ENCODE peak calls at places on chromosomes 4 and X, in eight cellular contexts. Z, M, I, H, K, N, A and L are unnamed samples.

GRCh38 chrX:131704136-131704695 is 160.3 kb downstream of the OR13H1 start:
- DNase-seq in Z (peak), M (no peak), I (peak), H (peak), K (no peak), N (no peak), A (no peak), L (no peak)

GRCh38 chrX:48761674-48762471 is at the start of gene GLOD5:
- DNase-seq in Z (no peak), M (peak), I (no peak), H (no peak), K (peak), N (peak), A (no peak), L (no peak)

GRCh38 chrX:115559672-115560071 is 1.3 kb upstream of the PLS3 start:
- DNase-seq in Z (no peak), M (no peak), I (no peak), H (no peak), K (no peak), N (no peak), A (no peak), L (no peak)

GRCh38 chr4:78532046-78532445 is 19.5 kb upstream of the ANXA3 start:
- DNase-seq in Z (no peak), M (no peak), I (no peak), H (no peak), K (no peak), N (no peak), A (no peak), L (no peak)

GRCh38 chr4:90718926-90719325 is 591.7 kb downstream of the CCSER1 start:
- DNase-seq in Z (no peak), M (no peak), I (no peak), H (no peak), K (no peak), N (peak), A (no peak), L (no peak)

GRCh38 chr4:71540749-71541269 is 202.0 kb downstream of the SLC4A4 start:
- DNase-seq in Z (no peak), M (no peak), I (no peak), H (no peak), K (no peak), N (no peak), A (no peak), L (no peak)

GRCh38 chrX:11688201-11688600 is 22.5 kb upstream of the ARHGAP6 start:
- DNase-seq in Z (no peak), M (no peak), I (no peak), H (no peak), K (no peak), N (no peak), A (no peak), L (no peak)

GRCh38 chrX:52574416-52575275 is 57.8 kb upstream of the XAGE1B start:
- DNase-seq in Z (peak), M (peak), I (peak), H (no peak), K (peak), N (peak), A (no peak), L (no peak)

GRCh38 chr4:140300271-140300970 is 73.0 kb upstream of the SCOC start:
- DNase-seq in Z (peak), M (no peak), I (no peak), H (no peak), K (peak), N (no peak), A (no peak), L (no peak)

GRCh38 chr4:158090323-158090722 is 82.5 kb downstream of the GASK1B start:
- DNase-seq in Z (peak), M (no peak), I (no peak), H (no peak), K (no peak), N (no peak), A (no peak), L (no peak)

GRCh38 chr4:109016200-109016599 is 253.3 kb upstream of the ETNPPL start:
- DNase-seq in Z (no peak), M (no peak), I (no peak), H (no peak), K (no peak), N (no peak), A (no peak), L (no peak)

GRCh38 chr4:154984616-154985015 is 203.5 kb downstream of the RBM46 start:
- DNase-seq in Z (no peak), M (no peak), I (no peak), H (no peak), K (no peak), N (no peak), A (no peak), L (no peak)

GRCh38 chr4:67535280-67535840 is 9.9 kb downstream of the CENPC start:
- DNase-seq in Z (no peak), M (no peak), I (no peak), H (no peak), K (no peak), N (no peak), A (no peak), L (no peak)

GRCh38 chr4:152309418-152309817 is 226.5 kb downstream of the FBXW7 start:
- DNase-seq in Z (no peak), M (no peak), I (no peak), H (no peak), K (no peak), N (no peak), A (no peak), L (no peak)

GRCh38 chr4:146095091-146095690 is 80.3 kb upstream of the LSM6 start:
- DNase-seq in Z (peak), M (no peak), I (no peak), H (peak), K (peak), N (no peak), A (peak), L (no peak)

GRCh38 chr4:158805628-158806471 is 37.0 kb downstream of the FNIP2 start:
- DNase-seq in Z (no peak), M (no peak), I (no peak), H (no peak), K (no peak), N (peak), A (peak), L (peak)

GRCh38 chr4:80270321-80270720 is 3.9 kb downstream of the FGF5 start:
- DNase-seq in Z (no peak), M (no peak), I (no peak), H (no peak), K (no peak), N (no peak), A (no peak), L (no peak)

GRCh38 chr4:149914521-149915115 is 99.0 kb upstream of the IQCM start:
- DNase-seq in Z (peak), M (peak), I (peak), H (peak), K (peak), N (peak), A (no peak), L (peak)

GRCh38 chrX:133190877-133191738 is 27.0 kb downstream of the TFDP3 start:
- DNase-seq in Z (no peak), M (no peak), I (no peak), H (no peak), K (no peak), N (peak), A (no peak), L (no peak)

GRCh38 chr4:4762909-4763814 is 96.3 kb upstream of the MSX1 start:
- DNase-seq in Z (peak), M (no peak), I (peak), H (no peak), K (peak), N (no peak), A (no peak), L (no peak)

GRCh38 chrX:72125331-72126047 is 6.2 kb downstream of the RTL5 start:
- DNase-seq in Z (no peak), M (no peak), I (no peak), H (no peak), K (no peak), N (no peak), A (no peak), L (no peak)

GRCh38 chrX:135688137-135688536 is 25.3 kb upstream of the CT45A1 start:
- DNase-seq in Z (no peak), M (no peak), I (no peak), H (no peak), K (no peak), N (peak), A (no peak), L (no peak)

GRCh38 chr4:118797558-118798142 is 38.3 kb downstream of the SEC24D start:
- DNase-seq in Z (peak), M (no peak), I (no peak), H (no peak), K (no peak), N (no peak), A (no peak), L (no peak)

GRCh38 chr4:177155454-177155853 is 154.2 kb upstream of the NEIL3 start:
- DNase-seq in Z (no peak), M (no peak), I (no peak), H (no peak), K (no peak), N (no peak), A (no peak), L (no peak)

GRCh38 chr4:1247811-1248261 is 1.1 kb downstream of the CTBP1 start:
- DNase-seq in Z (no peak), M (no peak), I (no peak), H (no peak), K (peak), N (no peak), A (no peak), L (no peak)

GRCh38 chr4:1248262-1249147 is at the start of gene CTBP1:
- DNase-seq in Z (peak), M (peak), I (peak), H (peak), K (peak), N (peak), A (peak), L (peak)

GRCh38 chr4:1249731-1250526 is 999 bp upstream of the CTBP1 start:
- DNase-seq in Z (no peak), M (peak), I (peak), H (no peak), K (peak), N (no peak), A (peak), L (no peak)

GRCh38 chr4:1250527-1250812 is 1.5 kb upstream of the CTBP1 start:
- DNase-seq in Z (no peak), M (no peak), I (no peak), H (no peak), K (no peak), N (no peak), A (no peak), L (no peak)

GRCh38 chr4:1249148-1249730 is 309 bp upstream of the CTBP1 start:
- DNase-seq in Z (peak), M (peak), I (peak), H (peak), K (peak), N (peak), A (peak), L (peak)
- TF ChIP-seq CTCF in Z (no peak), M (no peak), I (peak), H (no peak), K (no peak), N (no peak), A (no peak), L (no peak)

GRCh38 chr4:24547979-24548378 is 36.4 kb downstream of the DHX15 start:
- DNase-seq in Z (no peak), M (no peak), I (no peak), H (no peak), K (no peak), N (no peak), A (no peak), L (no peak)
- TF ChIP-seq CTCF in Z (no peak), M (no peak), I (no peak), H (no peak), K (no peak), N (no peak), A (no peak), L (no peak)

GRCh38 chrX:27918799-27919198 is 62.5 kb downstream of the DCAF8L1 start:
- DNase-seq in Z (peak), M (peak), I (no peak), H (no peak), K (no peak), N (peak), A (no peak), L (no peak)
- TF ChIP-seq CTCF in Z (peak), M (peak), I (no peak), H (no peak), K (no peak), N (no peak), A (no peak), L (peak)

GRCh38 chrX:7132335-7133035 is 15.0 kb upstream of the STS start:
- DNase-seq in Z (peak), M (peak), I (no peak), H (peak), K (peak), N (peak), A (no peak), L (no peak)
- TF ChIP-seq CTCF in Z (peak), M (peak), I (peak), H (peak), K (no peak), N (no peak), A (no peak), L (peak)

GRCh38 chr4:85423414-85423813 is 51.5 kb upstream of the ARHGAP24 start:
- DNase-seq in Z (no peak), M (no peak), I (no peak), H (no peak), K (no peak), N (no peak), A (no peak), L (no peak)

GRCh38 chr4:85430697-85431096 is 44.3 kb upstream of the ARHGAP24 start:
- DNase-seq in Z (no peak), M (no peak), I (no peak), H (no peak), K (no peak), N (no peak), A (no peak), L (no peak)

GRCh38 chr4:85426366-85426765 is 48.6 kb upstream of the ARHGAP24 start:
- DNase-seq in Z (no peak), M (no peak), I (no peak), H (peak), K (no peak), N (no peak), A (no peak), L (no peak)

GRCh38 chr4:85430226-85430625 is 44.7 kb upstream of the ARHGAP24 start:
- DNase-seq in Z (no peak), M (no peak), I (no peak), H (no peak), K (no peak), N (no peak), A (no peak), L (no peak)

DNA sequence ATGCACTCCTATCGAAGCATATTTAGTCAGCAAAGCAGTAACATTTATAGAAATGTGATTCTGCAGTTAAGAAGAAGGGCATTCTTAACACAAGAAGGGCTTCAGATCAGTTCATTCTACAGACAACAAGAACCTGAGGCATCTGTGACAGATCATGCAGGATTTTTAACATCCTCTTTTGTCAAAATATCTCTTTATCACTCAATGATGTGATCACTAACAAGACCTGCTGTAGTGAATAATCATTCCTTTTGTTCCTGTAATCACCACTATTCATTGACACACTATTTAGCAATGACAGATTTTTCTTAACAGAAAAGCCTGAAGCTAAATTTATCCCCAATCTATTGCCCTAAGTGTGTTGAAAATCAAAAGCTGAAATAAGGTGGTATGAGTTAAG is 47.8 kb upstream of the ARHGAP24 start:
- DNase-seq in Z (no peak), M (no peak), I (no peak), H (no peak), K (no peak), N (no peak), A (no peak), L (no peak)
- TF ChIP-seq CTCF in Z (no peak), M (no peak), I (no peak), H (no peak), K (no peak), N (no peak), A (no peak), L (no peak)

GRCh38 chr4:170134821-170135220 is 45.1 kb upstream of the AADAT start:
- DNase-seq in Z (no peak), M (no peak), I (no peak), H (no peak), K (no peak), N (no peak), A (no peak), L (no peak)
- TF ChIP-seq CTCF in Z (no peak), M (no peak), I (no peak), H (no peak), K (no peak), N (no peak), A (no peak), L (no peak)

DNA sequence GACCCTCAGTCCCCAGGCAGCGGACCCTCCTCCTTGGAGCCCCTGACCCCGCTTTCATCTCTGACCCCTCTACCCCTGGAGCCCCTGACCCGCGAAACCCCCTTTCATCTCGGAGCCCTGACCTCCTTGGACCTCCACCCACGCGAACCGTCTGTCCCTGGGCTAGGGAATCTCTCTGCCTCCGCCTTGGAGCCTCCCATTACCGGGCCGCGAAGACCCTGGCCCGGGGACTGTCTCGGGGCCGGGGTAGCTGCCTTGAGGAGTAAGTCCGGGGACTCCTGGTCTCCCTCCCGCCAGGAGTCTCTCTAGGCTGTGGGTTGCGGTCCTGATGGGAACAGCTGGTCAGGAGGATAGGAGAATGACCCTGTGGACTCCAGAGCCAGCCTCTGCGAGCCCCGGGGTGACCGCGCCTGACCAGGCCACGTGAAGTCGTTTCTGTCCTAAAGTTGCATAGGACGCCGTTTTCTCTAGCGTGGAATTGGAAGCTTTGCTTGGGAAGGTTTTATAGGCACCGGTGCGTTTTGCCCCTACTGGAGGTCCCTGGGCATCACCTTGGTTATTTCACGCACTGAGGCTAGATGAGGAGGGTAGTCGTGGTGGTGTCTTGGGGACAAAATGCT is 824 bp downstream of the TBC1D14 start:
- DNase-seq in Z (no peak), M (no peak), I (no peak), H (no peak), K (peak), N (peak), A (no peak), L (no peak)
- TF ChIP-seq CTCF in Z (no peak), M (peak), I (no peak), H (peak), K (peak), N (peak), A (no peak), L (no peak)

GRCh38 chr4:88054909-88055308 is 47.5 kb downstream of the PKD2 start:
- DNase-seq in Z (peak), M (no peak), I (peak), H (peak), K (peak), N (peak), A (no peak), L (no peak)
- TF ChIP-seq CTCF in Z (peak), M (peak), I (peak), H (peak), K (no peak), N (peak), A (peak), L (peak)

GRCh38 chr4:35939746-35940145 is 304.6 kb downstream of the ARAP2 start:
- DNase-seq in Z (no peak), M (no peak), I (no peak), H (no peak), K (no peak), N (no peak), A (no peak), L (no peak)

DNA sequence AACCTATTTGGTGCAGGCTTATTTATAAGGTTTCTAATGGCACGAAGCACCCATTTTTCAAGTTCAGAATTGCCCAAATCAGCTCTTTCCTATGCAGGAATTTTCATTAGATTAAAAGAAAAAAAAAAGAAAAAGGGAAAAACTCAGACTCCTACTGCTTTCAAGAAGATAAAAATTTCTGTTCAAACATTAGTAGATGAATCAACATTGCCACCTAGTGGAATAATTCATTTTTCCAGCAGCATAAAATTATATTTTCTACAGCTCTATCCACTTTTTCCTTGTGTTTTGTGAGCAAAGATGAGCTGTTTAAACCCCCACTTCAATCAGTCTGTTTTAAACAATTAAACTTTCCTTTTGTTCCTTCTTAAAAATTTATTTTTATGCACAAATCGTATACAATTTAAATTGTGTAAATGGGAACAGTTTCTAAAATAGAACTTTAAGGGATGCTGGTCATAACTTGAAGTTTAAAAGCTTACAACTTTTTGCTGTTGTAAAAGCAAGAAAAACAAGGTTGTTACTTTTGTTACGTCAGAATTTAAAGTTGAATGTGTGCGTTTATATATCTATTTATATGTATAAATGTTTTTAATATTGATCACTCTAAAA is 309.8 kb downstream of the ARAP2 start:
- DNase-seq in Z (peak), M (no peak), I (no peak), H (no peak), K (no peak), N (no peak), A (no peak), L (no peak)
- TF ChIP-seq CTCF in Z (peak), M (peak), I (peak), H (peak), K (peak), N (peak), A (peak), L (peak)

GRCh38 chr4:83054928-83055327 is 19.9 kb downstream of the COPS4 start:
- DNase-seq in Z (peak), M (no peak), I (peak), H (no peak), K (peak), N (no peak), A (no peak), L (no peak)
- TF ChIP-seq CTCF in Z (peak), M (no peak), I (peak), H (peak), K (peak), N (no peak), A (no peak), L (peak)